ENCODE peak calls at places on chromosomes 12 and 14, in five cellular contexts. E is ascending aorta, N is D341Med, A is neuronal stem cell, C is ELR. T is an unnamed sample.

GRCh38 chr12:15180975-15181683 is 40.1 kb downstream of the RERG start:
- DNase-seq in E (no peak), N (no peak), A (no peak), C (no peak), T (no peak)

GRCh38 chr12:132638541-132639408 is 20.2 kb downstream of the P2RX2 start:
- DNase-seq in E (no peak), N (peak), A (no peak), C (peak), T (no peak)

GRCh38 chr14:105857816-105858675 is 331.7 kb downstream of the TMEM121 start:
- DNase-seq in E (no peak), N (peak), A (no peak), C (no peak), T (no peak)

GRCh38 chr12:4843907-4844306 is 65.8 kb upstream of the KCNA1 start:
- DNase-seq in E (no peak), N (no peak), A (no peak), C (no peak), T (no peak)

GRCh38 chr14:104579507-104579906 is at the start of gene C14orf180:
- DNase-seq in E (no peak), N (no peak), A (no peak), C (no peak), T (no peak)

GRCh38 chr14:68669101-68669500 is 123.8 kb downstream of the ZFP36L1 start:
- DNase-seq in E (no peak), N (no peak), A (no peak), C (no peak), T (no peak)

GRCh38 chr12:104182144-104182543 is 33.4 kb upstream of the TXNRD1 start:
- DNase-seq in E (peak), N (no peak), A (no peak), C (peak), T (no peak)

GRCh38 chr14:40252817-40253447 is 820.7 kb upstream of the FBXO33 start:
- DNase-seq in E (no peak), N (no peak), A (no peak), C (no peak), T (no peak)

GRCh38 chr12:62215506-62215905 is 44.7 kb upstream of the USP15 start:
- DNase-seq in E (no peak), N (no peak), A (no peak), C (no peak), T (no peak)

GRCh38 chr12:15757553-15758255 is 31.5 kb downstream of the EPS8 start:
- DNase-seq in E (peak), N (no peak), A (no peak), C (peak), T (no peak)

GRCh38 chr12:75666126-75666979 is 154.9 kb upstream of the KRR1 start:
- DNase-seq in E (no peak), N (no peak), A (no peak), C (peak), T (no peak)

GRCh38 chr12:79252358-79253075 is 387.9 kb downstream of the SYT1 start:
- DNase-seq in E (no peak), N (no peak), A (no peak), C (peak), T (no peak)

GRCh38 chr12:86929962-86930361 is 673.8 kb upstream of the MGAT4C start:
- DNase-seq in E (no peak), N (no peak), A (no peak), C (no peak), T (no peak)

GRCh38 chr14:104747876-104748275 is 5.1 kb upstream of the SIVA1 start:
- DNase-seq in E (no peak), N (no peak), A (no peak), C (no peak), T (no peak)

GRCh38 chr12:75986001-75986739 is 45.4 kb downstream of the PHLDA1 start:
- DNase-seq in E (no peak), N (no peak), A (no peak), C (no peak), T (no peak)

GRCh38 chr12:94184995-94185711 is 36.8 kb downstream of the PLXNC1 start:
- DNase-seq in E (no peak), N (no peak), A (no peak), C (no peak), T (no peak)